ENCODE peak calls at places on chromosomes 11 and 22, in nine cellular contexts. One of them, this sample, is unnamed.
A peak's percentile ranks its signal among the peaks of the same experiment; 100 is the strongest.

GRCh38 chr11:105219269-105219668 is 79.7 kb upstream of the CARD18 start:
- DNase-seq in activated CD8-positive, alpha-beta memory T cell treated with anti-CD3 and anti-CD28 coated beads for 24 hours: no peak
- DNase-seq in bronchial epithelial cell: no peak
- DNase-seq in OCI-LY7: no peak
- DNase-seq in smooth muscle cell of the brain vasculature: no peak
- DNase-seq in naive B cell: no peak
- DNase-seq in skeletal muscle cell: no peak
- DNase-seq in NCI-H526: peak; percentile 48
- DNase-seq in NCI-H1930: no peak
- DNase-seq in this sample: no peak

GRCh38 chr11:17076517-17077239 is 789 bp downstream of the RPS13 start:
- DNase-seq in activated CD8-positive, alpha-beta memory T cell treated with anti-CD3 and anti-CD28 coated beads for 24 hours: peak; percentile 68
- DNase-seq in bronchial epithelial cell: peak; percentile 3
- DNase-seq in OCI-LY7: peak; percentile 15
- DNase-seq in smooth muscle cell of the brain vasculature: no peak
- DNase-seq in naive B cell: no peak
- DNase-seq in skeletal muscle cell: no peak
- DNase-seq in NCI-H526: no peak
- DNase-seq in NCI-H1930: no peak
- DNase-seq in this sample: no peak

GRCh38 chr11:47215366-47215925 is 672 bp downstream of the DDB2 start:
- DNase-seq in activated CD8-positive, alpha-beta memory T cell treated with anti-CD3 and anti-CD28 coated beads for 24 hours: no peak
- DNase-seq in bronchial epithelial cell: peak; percentile 74
- DNase-seq in OCI-LY7: peak; percentile 29
- DNase-seq in smooth muscle cell of the brain vasculature: no peak
- DNase-seq in naive B cell: no peak
- DNase-seq in skeletal muscle cell: no peak
- DNase-seq in NCI-H526: no peak
- DNase-seq in NCI-H1930: peak; percentile 14
- DNase-seq in this sample: no peak

GRCh38 chr11:70778828-70779365 is 380.6 kb downstream of the CTTN start:
- DNase-seq in activated CD8-positive, alpha-beta memory T cell treated with anti-CD3 and anti-CD28 coated beads for 24 hours: no peak
- DNase-seq in bronchial epithelial cell: no peak
- DNase-seq in OCI-LY7: no peak
- DNase-seq in smooth muscle cell of the brain vasculature: no peak
- DNase-seq in naive B cell: no peak
- DNase-seq in skeletal muscle cell: no peak
- DNase-seq in NCI-H526: no peak
- DNase-seq in NCI-H1930: no peak
- DNase-seq in this sample: no peak

GRCh38 chr11:124753207-124753606 is 1.2 kb upstream of the VSIG2 start:
- DNase-seq in activated CD8-positive, alpha-beta memory T cell treated with anti-CD3 and anti-CD28 coated beads for 24 hours: no peak
- DNase-seq in bronchial epithelial cell: no peak
- DNase-seq in OCI-LY7: no peak
- DNase-seq in smooth muscle cell of the brain vasculature: no peak
- DNase-seq in naive B cell: no peak
- DNase-seq in skeletal muscle cell: no peak
- DNase-seq in NCI-H526: no peak
- DNase-seq in NCI-H1930: no peak
- DNase-seq in this sample: no peak

GRCh38 chr11:129489254-129489653 is 113.6 kb downstream of the BARX2 start:
- DNase-seq in activated CD8-positive, alpha-beta memory T cell treated with anti-CD3 and anti-CD28 coated beads for 24 hours: no peak
- DNase-seq in bronchial epithelial cell: peak; percentile 61
- DNase-seq in OCI-LY7: no peak
- DNase-seq in smooth muscle cell of the brain vasculature: no peak
- DNase-seq in naive B cell: no peak
- DNase-seq in skeletal muscle cell: no peak
- DNase-seq in NCI-H526: no peak
- DNase-seq in NCI-H1930: no peak
- DNase-seq in this sample: no peak

GRCh38 chr22:48188211-48188845 is 1425.9 kb downstream of the TBC1D22A start:
- DNase-seq in activated CD8-positive, alpha-beta memory T cell treated with anti-CD3 and anti-CD28 coated beads for 24 hours: peak; percentile 55
- DNase-seq in bronchial epithelial cell: no peak
- DNase-seq in OCI-LY7: no peak
- DNase-seq in smooth muscle cell of the brain vasculature: no peak
- DNase-seq in naive B cell: no peak
- DNase-seq in skeletal muscle cell: no peak
- DNase-seq in NCI-H526: no peak
- DNase-seq in NCI-H1930: no peak
- DNase-seq in this sample: no peak

GRCh38 chr11:34266987-34267386 is 90.8 kb downstream of the ABTB2 start:
- DNase-seq in activated CD8-positive, alpha-beta memory T cell treated with anti-CD3 and anti-CD28 coated beads for 24 hours: no peak
- DNase-seq in bronchial epithelial cell: no peak
- DNase-seq in OCI-LY7: no peak
- DNase-seq in smooth muscle cell of the brain vasculature: no peak
- DNase-seq in naive B cell: no peak
- DNase-seq in skeletal muscle cell: no peak
- DNase-seq in NCI-H526: no peak
- DNase-seq in NCI-H1930: no peak
- DNase-seq in this sample: no peak

GRCh38 chr11:41281131-41281742 is 178.2 kb downstream of the LRRC4C start:
- DNase-seq in activated CD8-positive, alpha-beta memory T cell treated with anti-CD3 and anti-CD28 coated beads for 24 hours: no peak
- DNase-seq in bronchial epithelial cell: no peak
- DNase-seq in OCI-LY7: no peak
- DNase-seq in smooth muscle cell of the brain vasculature: no peak
- DNase-seq in naive B cell: no peak
- DNase-seq in skeletal muscle cell: no peak
- DNase-seq in NCI-H526: no peak
- DNase-seq in NCI-H1930: no peak
- DNase-seq in this sample: no peak

GRCh38 chr11:79236541-79236971 is 204.3 kb downstream of the TENM4 start:
- DNase-seq in activated CD8-positive, alpha-beta memory T cell treated with anti-CD3 and anti-CD28 coated beads for 24 hours: no peak
- DNase-seq in bronchial epithelial cell: peak; percentile 82
- DNase-seq in OCI-LY7: no peak
- DNase-seq in smooth muscle cell of the brain vasculature: peak; percentile 86
- DNase-seq in naive B cell: no peak
- DNase-seq in skeletal muscle cell: peak; percentile 97
- DNase-seq in NCI-H526: no peak
- DNase-seq in NCI-H1930: no peak
- DNase-seq in this sample: no peak

GRCh38 chr22:49253656-49254055 is 574.0 kb downstream of the BRD1 start:
- DNase-seq in activated CD8-positive, alpha-beta memory T cell treated with anti-CD3 and anti-CD28 coated beads for 24 hours: no peak
- DNase-seq in bronchial epithelial cell: no peak
- DNase-seq in OCI-LY7: no peak
- DNase-seq in smooth muscle cell of the brain vasculature: no peak
- DNase-seq in naive B cell: no peak
- DNase-seq in skeletal muscle cell: no peak
- DNase-seq in NCI-H526: no peak
- DNase-seq in NCI-H1930: no peak
- DNase-seq in this sample: no peak

GRCh38 chr11:2797181-2797711 is 88.3 kb downstream of the CDKN1C start:
- DNase-seq in activated CD8-positive, alpha-beta memory T cell treated with anti-CD3 and anti-CD28 coated beads for 24 hours: no peak
- DNase-seq in bronchial epithelial cell: no peak
- DNase-seq in OCI-LY7: no peak
- DNase-seq in smooth muscle cell of the brain vasculature: no peak
- DNase-seq in naive B cell: no peak
- DNase-seq in skeletal muscle cell: no peak
- DNase-seq in NCI-H526: peak; percentile 79
- DNase-seq in NCI-H1930: no peak
- DNase-seq in this sample: peak; percentile 6

GRCh38 chr11:9802291-9802861 is 138.5 kb downstream of the SWAP70 start:
- DNase-seq in activated CD8-positive, alpha-beta memory T cell treated with anti-CD3 and anti-CD28 coated beads for 24 hours: no peak
- DNase-seq in bronchial epithelial cell: peak; percentile 87
- DNase-seq in OCI-LY7: peak; percentile 40
- DNase-seq in smooth muscle cell of the brain vasculature: no peak
- DNase-seq in naive B cell: no peak
- DNase-seq in skeletal muscle cell: peak; percentile 72
- DNase-seq in NCI-H526: no peak
- DNase-seq in NCI-H1930: no peak
- DNase-seq in this sample: no peak

GRCh38 chr11:62842171-62842717 is 2.9 kb upstream of the WDR74 start:
- DNase-seq in activated CD8-positive, alpha-beta memory T cell treated with anti-CD3 and anti-CD28 coated beads for 24 hours: peak; percentile 90
- DNase-seq in bronchial epithelial cell: no peak
- DNase-seq in OCI-LY7: peak; percentile 63
- DNase-seq in smooth muscle cell of the brain vasculature: no peak
- DNase-seq in naive B cell: peak; percentile 27
- DNase-seq in skeletal muscle cell: no peak
- DNase-seq in NCI-H526: no peak
- DNase-seq in NCI-H1930: no peak
- DNase-seq in this sample: peak; percentile 28

GRCh38 chr11:124339671-124340447 is 19.9 kb upstream of the OR8D2 start:
- DNase-seq in activated CD8-positive, alpha-beta memory T cell treated with anti-CD3 and anti-CD28 coated beads for 24 hours: no peak
- DNase-seq in bronchial epithelial cell: no peak
- DNase-seq in OCI-LY7: no peak
- DNase-seq in smooth muscle cell of the brain vasculature: no peak
- DNase-seq in naive B cell: no peak
- DNase-seq in skeletal muscle cell: no peak
- DNase-seq in NCI-H526: no peak
- DNase-seq in NCI-H1930: no peak
- DNase-seq in this sample: no peak

GRCh38 chr11:70371241-70371640 is 27.1 kb upstream of the CTTN start:
- DNase-seq in activated CD8-positive, alpha-beta memory T cell treated with anti-CD3 and anti-CD28 coated beads for 24 hours: no peak
- DNase-seq in bronchial epithelial cell: peak; percentile 3
- DNase-seq in OCI-LY7: no peak
- DNase-seq in smooth muscle cell of the brain vasculature: no peak
- DNase-seq in naive B cell: no peak
- DNase-seq in skeletal muscle cell: no peak
- DNase-seq in NCI-H526: no peak
- DNase-seq in NCI-H1930: no peak
- DNase-seq in this sample: no peak

GRCh38 chr11:43399983-43400630 is 41.4 kb downstream of the TTC17 start:
- DNase-seq in activated CD8-positive, alpha-beta memory T cell treated with anti-CD3 and anti-CD28 coated beads for 24 hours: no peak
- DNase-seq in bronchial epithelial cell: peak; percentile 5
- DNase-seq in OCI-LY7: no peak
- DNase-seq in smooth muscle cell of the brain vasculature: no peak
- DNase-seq in naive B cell: no peak
- DNase-seq in skeletal muscle cell: no peak
- DNase-seq in NCI-H526: no peak
- DNase-seq in NCI-H1930: no peak
- DNase-seq in this sample: no peak

GRCh38 chr22:47354668-47355387 is 592.4 kb downstream of the TBC1D22A start:
- DNase-seq in activated CD8-positive, alpha-beta memory T cell treated with anti-CD3 and anti-CD28 coated beads for 24 hours: peak; percentile 46
- DNase-seq in bronchial epithelial cell: no peak
- DNase-seq in OCI-LY7: no peak
- DNase-seq in smooth muscle cell of the brain vasculature: no peak
- DNase-seq in naive B cell: no peak
- DNase-seq in skeletal muscle cell: no peak
- DNase-seq in NCI-H526: no peak
- DNase-seq in NCI-H1930: no peak
- DNase-seq in this sample: no peak

GRCh38 chr22:26643368-26644100 is 13.9 kb upstream of the MIAT start:
- DNase-seq in activated CD8-positive, alpha-beta memory T cell treated with anti-CD3 and anti-CD28 coated beads for 24 hours: no peak
- DNase-seq in bronchial epithelial cell: no peak
- DNase-seq in OCI-LY7: no peak
- DNase-seq in smooth muscle cell of the brain vasculature: no peak
- DNase-seq in naive B cell: no peak
- DNase-seq in skeletal muscle cell: no peak
- DNase-seq in NCI-H526: no peak
- DNase-seq in NCI-H1930: no peak
- DNase-seq in this sample: no peak

GRCh38 chr22:23400286-23400981 is 179.7 kb downstream of the IGLL1 start:
- DNase-seq in activated CD8-positive, alpha-beta memory T cell treated with anti-CD3 and anti-CD28 coated beads for 24 hours: no peak
- DNase-seq in bronchial epithelial cell: no peak
- DNase-seq in OCI-LY7: no peak
- DNase-seq in smooth muscle cell of the brain vasculature: no peak
- DNase-seq in naive B cell: no peak
- DNase-seq in skeletal muscle cell: no peak
- DNase-seq in NCI-H526: no peak
- DNase-seq in NCI-H1930: no peak
- DNase-seq in this sample: no peak

GRCh38 chr22:46023558-46023981 is 46.6 kb upstream of the WNT7B start:
- DNase-seq in activated CD8-positive, alpha-beta memory T cell treated with anti-CD3 and anti-CD28 coated beads for 24 hours: no peak
- DNase-seq in bronchial epithelial cell: peak; percentile 54
- DNase-seq in OCI-LY7: no peak
- DNase-seq in smooth muscle cell of the brain vasculature: no peak
- DNase-seq in naive B cell: no peak
- DNase-seq in skeletal muscle cell: no peak
- DNase-seq in NCI-H526: no peak
- DNase-seq in NCI-H1930: no peak
- DNase-seq in this sample: no peak

GRCh38 chr11:118715245-118715807 is 35.9 kb upstream of the TREH start:
- DNase-seq in activated CD8-positive, alpha-beta memory T cell treated with anti-CD3 and anti-CD28 coated beads for 24 hours: no peak
- DNase-seq in bronchial epithelial cell: no peak
- DNase-seq in OCI-LY7: peak; percentile 23
- DNase-seq in smooth muscle cell of the brain vasculature: no peak
- DNase-seq in naive B cell: no peak
- DNase-seq in skeletal muscle cell: no peak
- DNase-seq in NCI-H526: peak; percentile 51
- DNase-seq in NCI-H1930: no peak
- DNase-seq in this sample: no peak

GRCh38 chr22:25048659-25049657 is 96.4 kb downstream of the KIAA1671 start:
- DNase-seq in activated CD8-positive, alpha-beta memory T cell treated with anti-CD3 and anti-CD28 coated beads for 24 hours: peak; percentile 86
- DNase-seq in bronchial epithelial cell: peak; percentile 50
- DNase-seq in OCI-LY7: peak; percentile 67
- DNase-seq in smooth muscle cell of the brain vasculature: peak; percentile 26
- DNase-seq in naive B cell: peak; percentile 21
- DNase-seq in skeletal muscle cell: no peak
- DNase-seq in NCI-H526: peak; percentile 64
- DNase-seq in NCI-H1930: peak; percentile 18
- DNase-seq in this sample: peak; percentile 63

GRCh38 chr11:32448232-32448631 is 12.9 kb upstream of the WT1 start:
- DNase-seq in activated CD8-positive, alpha-beta memory T cell treated with anti-CD3 and anti-CD28 coated beads for 24 hours: no peak
- DNase-seq in bronchial epithelial cell: peak; percentile 18
- DNase-seq in OCI-LY7: peak; percentile 5
- DNase-seq in smooth muscle cell of the brain vasculature: no peak
- DNase-seq in naive B cell: no peak
- DNase-seq in skeletal muscle cell: peak; percentile 3
- DNase-seq in NCI-H526: peak; percentile 86
- DNase-seq in NCI-H1930: no peak
- DNase-seq in this sample: no peak

GRCh38 chr11:122720482-122720881 is 65.0 kb downstream of the UBASH3B start:
- DNase-seq in activated CD8-positive, alpha-beta memory T cell treated with anti-CD3 and anti-CD28 coated beads for 24 hours: no peak
- DNase-seq in bronchial epithelial cell: peak; percentile 70
- DNase-seq in OCI-LY7: peak; percentile 35
- DNase-seq in smooth muscle cell of the brain vasculature: no peak
- DNase-seq in naive B cell: no peak
- DNase-seq in skeletal muscle cell: no peak
- DNase-seq in NCI-H526: peak; percentile 61
- DNase-seq in NCI-H1930: no peak
- DNase-seq in this sample: no peak

GRCh38 chr11:27291302-27291889 is 71.6 kb downstream of the CCDC34 start:
- DNase-seq in activated CD8-positive, alpha-beta memory T cell treated with anti-CD3 and anti-CD28 coated beads for 24 hours: no peak
- DNase-seq in bronchial epithelial cell: peak; percentile 88
- DNase-seq in OCI-LY7: peak; percentile 73
- DNase-seq in smooth muscle cell of the brain vasculature: no peak
- DNase-seq in naive B cell: no peak
- DNase-seq in skeletal muscle cell: no peak
- DNase-seq in NCI-H526: no peak
- DNase-seq in NCI-H1930: no peak
- DNase-seq in this sample: no peak

GRCh38 chr11:35178067-35178805 is 39.3 kb downstream of the CD44 start:
- DNase-seq in activated CD8-positive, alpha-beta memory T cell treated with anti-CD3 and anti-CD28 coated beads for 24 hours: no peak
- DNase-seq in bronchial epithelial cell: no peak
- DNase-seq in OCI-LY7: no peak
- DNase-seq in smooth muscle cell of the brain vasculature: no peak
- DNase-seq in naive B cell: no peak
- DNase-seq in skeletal muscle cell: no peak
- DNase-seq in NCI-H526: no peak
- DNase-seq in NCI-H1930: no peak
- DNase-seq in this sample: no peak

GRCh38 chr22:23529166-23530103 is 50.7 kb downstream of the IGLL1 start:
- DNase-seq in activated CD8-positive, alpha-beta memory T cell treated with anti-CD3 and anti-CD28 coated beads for 24 hours: no peak
- DNase-seq in bronchial epithelial cell: no peak
- DNase-seq in OCI-LY7: no peak
- DNase-seq in smooth muscle cell of the brain vasculature: no peak
- DNase-seq in naive B cell: no peak
- DNase-seq in skeletal muscle cell: no peak
- DNase-seq in NCI-H526: no peak
- DNase-seq in NCI-H1930: no peak
- DNase-seq in this sample: no peak

GRCh38 chr11:112166561-112166960 is 611 bp upstream of the TEX12 start:
- DNase-seq in activated CD8-positive, alpha-beta memory T cell treated with anti-CD3 and anti-CD28 coated beads for 24 hours: no peak
- DNase-seq in bronchial epithelial cell: peak; percentile 85
- DNase-seq in OCI-LY7: no peak
- DNase-seq in smooth muscle cell of the brain vasculature: no peak
- DNase-seq in naive B cell: no peak
- DNase-seq in skeletal muscle cell: peak; percentile 1
- DNase-seq in NCI-H526: no peak
- DNase-seq in NCI-H1930: no peak
- DNase-seq in this sample: no peak

GRCh38 chr11:93490996-93491618 is 52.1 kb downstream of the SMCO4 start:
- DNase-seq in activated CD8-positive, alpha-beta memory T cell treated with anti-CD3 and anti-CD28 coated beads for 24 hours: no peak
- DNase-seq in bronchial epithelial cell: peak; percentile 6
- DNase-seq in OCI-LY7: no peak
- DNase-seq in smooth muscle cell of the brain vasculature: no peak
- DNase-seq in naive B cell: no peak
- DNase-seq in skeletal muscle cell: no peak
- DNase-seq in NCI-H526: peak; percentile 88
- DNase-seq in NCI-H1930: no peak
- DNase-seq in this sample: no peak

GRCh38 chr11:9089636-9090035 is 1.8 kb downstream of the SCUBE2 start:
- DNase-seq in activated CD8-positive, alpha-beta memory T cell treated with anti-CD3 and anti-CD28 coated beads for 24 hours: no peak
- DNase-seq in bronchial epithelial cell: peak; percentile 10
- DNase-seq in OCI-LY7: no peak
- DNase-seq in smooth muscle cell of the brain vasculature: no peak
- DNase-seq in naive B cell: no peak
- DNase-seq in skeletal muscle cell: no peak
- DNase-seq in NCI-H526: no peak
- DNase-seq in NCI-H1930: no peak
- DNase-seq in this sample: no peak